ENCODE peak calls at places on chromosomes 11 and 22, in ten cellular contexts. One of them, this sample, is unnamed.

GRCh38 chr22:44347098-44347497 is 34.3 kb upstream of the SHISAL1 start:
- DNase-seq in HCT116: no peak
- DNase-seq in HCEC 1CT: no peak
- DNase-seq in NCI-H2029 treated with DMSO at 0.1 percent for 48 hours: no peak
- DNase-seq in T-helper 9 cell: no peak
- DNase-seq in aorta: no peak
- DNase-seq in C1 segment of cervical spinal cord: no peak
- DNase-seq in GM23338: no peak
- DNase-seq in psoas muscle: no peak
- DNase-seq in memory B cell: no peak
- DNase-seq in this sample: no peak

GRCh38 chr11:77322506-77322905 is 21.0 kb upstream of the GDPD4 start:
- DNase-seq in HCT116: no peak
- DNase-seq in HCEC 1CT: peak
- DNase-seq in NCI-H2029 treated with DMSO at 0.1 percent for 48 hours: no peak
- DNase-seq in T-helper 9 cell: no peak
- DNase-seq in aorta: no peak
- DNase-seq in C1 segment of cervical spinal cord: no peak
- DNase-seq in GM23338: no peak
- DNase-seq in psoas muscle: no peak
- DNase-seq in memory B cell: no peak
- DNase-seq in this sample: no peak

GRCh38 chr11:116887909-116888556 is 50.6 kb upstream of the APOA1 start:
- DNase-seq in HCT116: no peak
- DNase-seq in HCEC 1CT: no peak
- DNase-seq in NCI-H2029 treated with DMSO at 0.1 percent for 48 hours: no peak
- DNase-seq in T-helper 9 cell: no peak
- DNase-seq in aorta: no peak
- DNase-seq in C1 segment of cervical spinal cord: no peak
- DNase-seq in GM23338: no peak
- DNase-seq in psoas muscle: no peak
- DNase-seq in memory B cell: no peak
- DNase-seq in this sample: no peak

GRCh38 chr22:21726650-21727049 is 8.9 kb downstream of the YPEL1 start:
- DNase-seq in HCT116: peak
- DNase-seq in HCEC 1CT: peak
- DNase-seq in NCI-H2029 treated with DMSO at 0.1 percent for 48 hours: no peak
- DNase-seq in T-helper 9 cell: no peak
- DNase-seq in aorta: no peak
- DNase-seq in C1 segment of cervical spinal cord: no peak
- DNase-seq in GM23338: peak
- DNase-seq in psoas muscle: no peak
- DNase-seq in memory B cell: no peak
- DNase-seq in this sample: no peak

GRCh38 chr11:133951484-133952198 is 5.1 kb downstream of the IGSF9B start:
- DNase-seq in HCT116: no peak
- DNase-seq in HCEC 1CT: no peak
- DNase-seq in NCI-H2029 treated with DMSO at 0.1 percent for 48 hours: peak
- DNase-seq in T-helper 9 cell: no peak
- DNase-seq in aorta: no peak
- DNase-seq in C1 segment of cervical spinal cord: no peak
- DNase-seq in GM23338: peak
- DNase-seq in psoas muscle: no peak
- DNase-seq in memory B cell: no peak
- DNase-seq in this sample: no peak

GRCh38 chr11:121249039-121249663 is 43.4 kb upstream of the SC5D start:
- DNase-seq in HCT116: peak
- DNase-seq in HCEC 1CT: peak
- DNase-seq in NCI-H2029 treated with DMSO at 0.1 percent for 48 hours: peak
- DNase-seq in T-helper 9 cell: no peak
- DNase-seq in aorta: no peak
- DNase-seq in C1 segment of cervical spinal cord: no peak
- DNase-seq in GM23338: peak
- DNase-seq in psoas muscle: no peak
- DNase-seq in memory B cell: no peak
- DNase-seq in this sample: no peak

GRCh38 chr11:36817336-36817965 is 219.4 kb upstream of the RAG2 start:
- DNase-seq in HCT116: no peak
- DNase-seq in HCEC 1CT: no peak
- DNase-seq in NCI-H2029 treated with DMSO at 0.1 percent for 48 hours: no peak
- DNase-seq in T-helper 9 cell: no peak
- DNase-seq in aorta: no peak
- DNase-seq in C1 segment of cervical spinal cord: no peak
- DNase-seq in GM23338: no peak
- DNase-seq in psoas muscle: no peak
- DNase-seq in memory B cell: no peak
- DNase-seq in this sample: no peak

GRCh38 chr22:45830531-45831245 is 146.3 kb downstream of the WNT7B start:
- DNase-seq in HCT116: no peak
- DNase-seq in HCEC 1CT: peak
- DNase-seq in NCI-H2029 treated with DMSO at 0.1 percent for 48 hours: no peak
- DNase-seq in T-helper 9 cell: no peak
- DNase-seq in aorta: no peak
- DNase-seq in C1 segment of cervical spinal cord: no peak
- DNase-seq in GM23338: no peak
- DNase-seq in psoas muscle: no peak
- DNase-seq in memory B cell: no peak
- DNase-seq in this sample: no peak

GRCh38 chr11:70476669-70477068 is 78.3 kb downstream of the CTTN start:
- DNase-seq in HCT116: no peak
- DNase-seq in HCEC 1CT: peak
- DNase-seq in NCI-H2029 treated with DMSO at 0.1 percent for 48 hours: no peak
- DNase-seq in T-helper 9 cell: no peak
- DNase-seq in aorta: peak
- DNase-seq in C1 segment of cervical spinal cord: no peak
- DNase-seq in GM23338: no peak
- DNase-seq in psoas muscle: no peak
- DNase-seq in memory B cell: no peak
- DNase-seq in this sample: no peak

GRCh38 chr11:2302280-2302843 is 549 bp downstream of the TSPAN32 start:
- DNase-seq in HCT116: no peak
- DNase-seq in HCEC 1CT: no peak
- DNase-seq in NCI-H2029 treated with DMSO at 0.1 percent for 48 hours: no peak
- DNase-seq in T-helper 9 cell: no peak
- DNase-seq in aorta: peak
- DNase-seq in C1 segment of cervical spinal cord: no peak
- DNase-seq in GM23338: no peak
- DNase-seq in psoas muscle: peak
- DNase-seq in memory B cell: no peak
- DNase-seq in this sample: no peak

This sample was measured in left cardiac atrium.